ENCODE peak calls at places on chromosome 14, in six cellular contexts. One of them, this sample, is unnamed.

GRCh38 chr14:36931796-36932195 is 240.6 kb downstream of the SLC25A21 start:
- DNase-seq in GM12864: no peak
- DNase-seq in IMR-90: no peak
- DNase-seq in ovary: no peak
- DNase-seq in spleen: no peak
- DNase-seq in retinal pigment epithelial cell: no peak
- DNase-seq in this sample: no peak

GRCh38 chr14:23110579-23111375 is 6.0 kb upstream of the CIROP start:
- DNase-seq in ovary: no peak
- DNase-seq in GM12864: no peak
- DNase-seq in retinal pigment epithelial cell: no peak
- DNase-seq in IMR-90: no peak
- DNase-seq in spleen: peak; percentile 5
- DNase-seq in this sample: no peak

GRCh38 chr14:79972230-79972629 is 239.1 kb downstream of the DIO2 start:
- DNase-seq in spleen: no peak
- DNase-seq in retinal pigment epithelial cell: no peak
- DNase-seq in GM12864: no peak
- DNase-seq in IMR-90: peak; percentile 16
- DNase-seq in ovary: no peak
- DNase-seq in this sample: no peak

GRCh38 chr14:22552827-22553076 is 36.3 kb downstream of the DAD1 start:
- DNase-seq in spleen: no peak
- DNase-seq in retinal pigment epithelial cell: no peak
- DNase-seq in ovary: no peak
- DNase-seq in GM12864: no peak
- DNase-seq in IMR-90: no peak
- DNase-seq in this sample: no peak

GRCh38 chr14:77565289-77566081 is 51.0 kb downstream of the SPTLC2 start:
- DNase-seq in spleen: no peak
- DNase-seq in IMR-90: peak; percentile 70
- DNase-seq in ovary: no peak
- DNase-seq in retinal pigment epithelial cell: no peak
- DNase-seq in GM12864: no peak
- DNase-seq in this sample: peak; percentile 44

GRCh38 chr14:33282181-33282580 is 343.5 kb downstream of the NPAS3 start:
- DNase-seq in ovary: no peak
- DNase-seq in IMR-90: no peak
- DNase-seq in GM12864: no peak
- DNase-seq in retinal pigment epithelial cell: no peak
- DNase-seq in spleen: no peak
- DNase-seq in this sample: no peak

GRCh38 chr14:46490150-46490769 is 161.3 kb downstream of the RPL10L start:
- DNase-seq in GM12864: no peak
- DNase-seq in spleen: no peak
- DNase-seq in retinal pigment epithelial cell: peak; percentile 2
- DNase-seq in ovary: no peak
- DNase-seq in IMR-90: no peak
- DNase-seq in this sample: peak; percentile 12

GRCh38 chr14:70808023-70808401 is 1.3 kb downstream of the MAP3K9 start:
- DNase-seq in spleen: peak; percentile 82
- DNase-seq in IMR-90: no peak
- DNase-seq in GM12864: peak; percentile 59
- DNase-seq in retinal pigment epithelial cell: no peak
- DNase-seq in ovary: no peak
- DNase-seq in this sample: peak; percentile 71

GRCh38 chr14:94390372-94391086 is 2.1 kb upstream of the SERPINA1 start:
- DNase-seq in ovary: no peak
- DNase-seq in spleen: peak; percentile 94
- DNase-seq in GM12864: no peak
- DNase-seq in IMR-90: no peak
- DNase-seq in retinal pigment epithelial cell: no peak
- DNase-seq in this sample: no peak

GRCh38 chr14:90658541-90658967 is 157.7 kb downstream of the TTC7B start:
- DNase-seq in GM12864: no peak
- DNase-seq in ovary: no peak
- DNase-seq in IMR-90: peak; percentile 85
- DNase-seq in spleen: no peak
- DNase-seq in retinal pigment epithelial cell: no peak
- DNase-seq in this sample: peak; percentile 20

GRCh38 chr14:83940253-83940652 is 1589.7 kb upstream of the FLRT2 start:
- DNase-seq in ovary: no peak
- DNase-seq in spleen: no peak
- DNase-seq in IMR-90: no peak
- DNase-seq in retinal pigment epithelial cell: no peak
- DNase-seq in GM12864: no peak
- DNase-seq in this sample: no peak

GRCh38 chr14:93137864-93138263 is 22.1 kb upstream of the ITPK1 start:
- DNase-seq in spleen: no peak
- DNase-seq in GM12864: no peak
- DNase-seq in retinal pigment epithelial cell: no peak
- DNase-seq in ovary: peak; percentile 39
- DNase-seq in IMR-90: peak; percentile 12
- DNase-seq in this sample: no peak

GRCh38 chr14:39666386-39666785 is 234.2 kb upstream of the FBXO33 start:
- DNase-seq in GM12864: no peak
- DNase-seq in retinal pigment epithelial cell: peak; percentile 6
- DNase-seq in spleen: no peak
- DNase-seq in ovary: no peak
- DNase-seq in IMR-90: no peak
- DNase-seq in this sample: no peak

GRCh38 chr14:92729632-92730358 is 18.6 kb downstream of the LGMN start:
- DNase-seq in GM12864: no peak
- DNase-seq in ovary: no peak
- DNase-seq in retinal pigment epithelial cell: peak; percentile 65
- DNase-seq in IMR-90: peak; percentile 96
- DNase-seq in spleen: no peak
- DNase-seq in this sample: peak; percentile 43

GRCh38 chr14:75291331-75291730 is 12.7 kb downstream of the FOS start:
- DNase-seq in IMR-90: no peak
- DNase-seq in GM12864: no peak
- DNase-seq in spleen: no peak
- DNase-seq in ovary: no peak
- DNase-seq in retinal pigment epithelial cell: no peak
- DNase-seq in this sample: no peak

GRCh38 chr14:41072776-41073175 is 533.9 kb upstream of the LRFN5 start:
- DNase-seq in retinal pigment epithelial cell: peak; percentile 96
- DNase-seq in spleen: no peak
- DNase-seq in ovary: no peak
- DNase-seq in IMR-90: no peak
- DNase-seq in GM12864: no peak
- DNase-seq in this sample: no peak

GRCh38 chr14:34650786-34651584 is 21.0 kb upstream of the SNX6 start:
- DNase-seq in retinal pigment epithelial cell: peak; percentile 87
- DNase-seq in GM12864: no peak
- DNase-seq in spleen: no peak
- DNase-seq in ovary: no peak
- DNase-seq in IMR-90: peak; percentile 100
- DNase-seq in this sample: no peak

GRCh38 chr14:61503167-61503801 is 181.9 kb downstream of the PRKCH start:
- DNase-seq in retinal pigment epithelial cell: no peak
- DNase-seq in spleen: no peak
- DNase-seq in ovary: no peak
- DNase-seq in GM12864: peak; percentile 66
- DNase-seq in IMR-90: peak; percentile 33
- DNase-seq in this sample: peak; percentile 36

GRCh38 chr14:62409909-62410308 is 635.3 kb downstream of the KCNH5 start:
- DNase-seq in IMR-90: peak; percentile 80
- DNase-seq in spleen: no peak
- DNase-seq in retinal pigment epithelial cell: peak; percentile 37
- DNase-seq in ovary: no peak
- DNase-seq in GM12864: no peak
- DNase-seq in this sample: no peak

GRCh38 chr14:75697371-75697770 is 36.3 kb downstream of the TTLL5 start:
- DNase-seq in GM12864: no peak
- DNase-seq in ovary: no peak
- DNase-seq in retinal pigment epithelial cell: no peak
- DNase-seq in IMR-90: no peak
- DNase-seq in spleen: no peak
- DNase-seq in this sample: no peak

GRCh38 chr14:51093371-51094281 is 1.3 kb downstream of the TRIM9 start:
- DNase-seq in spleen: peak; percentile 84
- DNase-seq in retinal pigment epithelial cell: no peak
- DNase-seq in IMR-90: no peak
- DNase-seq in GM12864: peak; percentile 19
- DNase-seq in ovary: peak; percentile 25
- DNase-seq in this sample: peak; percentile 68

GRCh38 chr14:90508073-90508472 is 111.2 kb downstream of the CALM1 start:
- DNase-seq in IMR-90: no peak
- DNase-seq in ovary: no peak
- DNase-seq in spleen: no peak
- DNase-seq in retinal pigment epithelial cell: no peak
- DNase-seq in GM12864: no peak
- DNase-seq in this sample: no peak

GRCh38 chr14:93737574-93737973 is 50.7 kb downstream of the PRIMA1 start:
- DNase-seq in GM12864: no peak
- DNase-seq in IMR-90: no peak
- DNase-seq in spleen: no peak
- DNase-seq in retinal pigment epithelial cell: no peak
- DNase-seq in ovary: no peak
- DNase-seq in this sample: no peak

GRCh38 chr14:75277000-75277795 is 1.4 kb upstream of the FOS start:
- DNase-seq in ovary: peak; percentile 89
- DNase-seq in GM12864: no peak
- DNase-seq in retinal pigment epithelial cell: peak; percentile 85
- DNase-seq in IMR-90: peak; percentile 89
- DNase-seq in spleen: peak; percentile 95
- DNase-seq in this sample: peak; percentile 81

GRCh38 chr14:30450620-30451019 is 108.3 kb upstream of the G2E3 start:
- DNase-seq in IMR-90: peak; percentile 2
- DNase-seq in GM12864: no peak
- DNase-seq in retinal pigment epithelial cell: peak; percentile 42
- DNase-seq in ovary: no peak
- DNase-seq in spleen: no peak
- DNase-seq in this sample: no peak
- TF ChIP-seq CTCF in IMR-90: no peak
- TF ChIP-seq CTCF in GM12864: no peak
- TF ChIP-seq CTCF in retinal pigment epithelial cell: no peak
- TF ChIP-seq CTCF in ovary: no peak
- TF ChIP-seq CTCF in spleen: no peak
- TF ChIP-seq CTCF in this sample: no peak

GRCh38 chr14:47822326-47822725 is 146.9 kb upstream of the MDGA2 start:
- DNase-seq in IMR-90: no peak
- DNase-seq in retinal pigment epithelial cell: no peak
- DNase-seq in GM12864: no peak
- DNase-seq in ovary: no peak
- DNase-seq in spleen: no peak
- DNase-seq in this sample: no peak

GRCh38 chr14:47826809-47827208 is 151.4 kb upstream of the MDGA2 start:
- DNase-seq in IMR-90: no peak
- DNase-seq in GM12864: no peak
- DNase-seq in retinal pigment epithelial cell: no peak
- DNase-seq in ovary: no peak
- DNase-seq in spleen: no peak
- DNase-seq in this sample: no peak

DNA sequence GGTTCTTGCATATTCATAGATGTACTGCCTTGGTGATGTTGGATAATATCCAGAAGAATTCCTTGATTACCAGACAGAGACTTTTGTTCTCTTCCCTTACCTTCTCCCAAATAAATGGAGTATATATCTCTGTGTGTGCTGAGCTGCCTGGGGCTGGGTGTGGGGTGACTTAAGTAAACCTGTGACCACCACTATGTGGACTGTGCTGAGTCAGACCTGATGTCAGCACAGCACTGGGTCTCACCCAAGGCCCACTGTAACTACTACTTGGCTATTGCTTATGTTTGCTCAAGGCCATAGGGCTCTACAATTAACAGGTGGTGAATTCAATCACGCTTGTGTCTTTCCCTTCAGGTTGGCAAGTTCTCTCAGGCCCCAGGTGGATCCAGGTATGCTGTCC is 145.7 kb upstream of the MDGA2 start:
- DNase-seq in ovary: no peak
- DNase-seq in IMR-90: no peak
- DNase-seq in GM12864: no peak
- DNase-seq in spleen: no peak
- DNase-seq in retinal pigment epithelial cell: no peak
- DNase-seq in this sample: no peak
- TF ChIP-seq CTCF in ovary: no peak
- TF ChIP-seq CTCF in IMR-90: no peak
- TF ChIP-seq CTCF in GM12864: no peak
- TF ChIP-seq CTCF in spleen: no peak
- TF ChIP-seq CTCF in retinal pigment epithelial cell: no peak
- TF ChIP-seq CTCF in this sample: no peak

GRCh38 chr14:53838374-53838773 is 118.3 kb downstream of the BMP4 start:
- DNase-seq in ovary: no peak
- DNase-seq in spleen: no peak
- DNase-seq in GM12864: no peak
- DNase-seq in retinal pigment epithelial cell: no peak
- DNase-seq in IMR-90: no peak
- DNase-seq in this sample: no peak

GRCh38 chr14:53845813-53846693 is 110.6 kb downstream of the BMP4 start:
- DNase-seq in retinal pigment epithelial cell: no peak
- DNase-seq in GM12864: no peak
- DNase-seq in IMR-90: no peak
- DNase-seq in spleen: no peak
- DNase-seq in ovary: no peak
- DNase-seq in this sample: no peak

GRCh38 chr14:53840444-53840843 is 116.2 kb downstream of the BMP4 start:
- DNase-seq in IMR-90: no peak
- DNase-seq in retinal pigment epithelial cell: peak; percentile 87
- DNase-seq in ovary: no peak
- DNase-seq in spleen: no peak
- DNase-seq in GM12864: no peak
- DNase-seq in this sample: no peak

GRCh38 chr14:53842938-53843337 is 113.7 kb downstream of the BMP4 start:
- DNase-seq in spleen: no peak
- DNase-seq in GM12864: no peak
- DNase-seq in ovary: no peak
- DNase-seq in IMR-90: peak; percentile 38
- DNase-seq in retinal pigment epithelial cell: peak; percentile 73
- DNase-seq in this sample: no peak

GRCh38 chr14:53841109-53842099 is 115.2 kb downstream of the BMP4 start:
- DNase-seq in spleen: no peak
- DNase-seq in IMR-90: no peak
- DNase-seq in retinal pigment epithelial cell: no peak
- DNase-seq in ovary: no peak
- DNase-seq in GM12864: no peak
- DNase-seq in this sample: no peak
- TF ChIP-seq CTCF in spleen: no peak
- TF ChIP-seq CTCF in IMR-90: no peak
- TF ChIP-seq CTCF in retinal pigment epithelial cell: no peak
- TF ChIP-seq CTCF in ovary: no peak
- TF ChIP-seq CTCF in GM12864: no peak
- TF ChIP-seq CTCF in this sample: no peak

DNA sequence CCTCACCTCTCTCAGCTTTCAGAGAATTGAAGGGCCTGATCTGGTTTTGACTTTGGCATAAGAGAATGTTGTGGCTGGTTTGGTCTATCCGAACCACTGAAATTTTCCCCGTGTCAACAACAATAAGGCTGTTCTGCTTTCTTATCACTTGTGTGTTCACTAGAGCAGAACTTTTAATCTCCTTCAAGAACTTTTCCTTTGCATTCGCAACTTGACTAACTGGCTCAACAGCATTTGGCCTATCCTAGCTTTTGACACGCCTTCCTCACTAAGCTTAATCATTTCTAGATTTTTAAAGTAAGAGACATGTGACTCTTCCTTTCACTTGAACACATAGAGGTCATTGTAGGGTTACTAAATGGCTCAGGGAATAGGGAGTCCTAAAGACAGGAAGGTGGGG is 25.9 kb upstream of the EDDM3A start:
- DNase-seq in GM12864: no peak
- DNase-seq in spleen: no peak
- DNase-seq in retinal pigment epithelial cell: no peak
- DNase-seq in IMR-90: no peak
- DNase-seq in ovary: no peak
- DNase-seq in this sample: no peak
- TF ChIP-seq CTCF in GM12864: no peak
- TF ChIP-seq CTCF in spleen: no peak
- TF ChIP-seq CTCF in retinal pigment epithelial cell: no peak
- TF ChIP-seq CTCF in IMR-90: no peak
- TF ChIP-seq CTCF in ovary: no peak
- TF ChIP-seq CTCF in this sample: no peak

This sample was measured in GM13977.